ENCODE peak calls at places on chromosome 15, in nine cellular contexts. J is heart left ventricle; A is hepatocyte; U is B cell; R is CD8-positive, alpha-beta T cell; S is WTC11; Q is adrenal gland; Z is cardiac muscle cell; N is kidney epithelial cell. M is an unnamed sample.

GRCh38 chr15:73608475-73608874 is 24.7 kb downstream of the NPTN start:
- DNase-seq in Q (no peak), U (no peak), S (no peak), R (no peak), J (no peak), Z (no peak), N (no peak), A (no peak), M (no peak)

GRCh38 chr15:40310001-40310959 is 2.5 kb upstream of the PLCB2 start:
- DNase-seq in S (peak; percentile 85), A (peak; percentile 63), Q (peak; percentile 64), N (no peak), J (peak; percentile 75), R (peak; percentile 80), Z (peak; percentile 82), U (peak; percentile 56), M (peak; percentile 36)

GRCh38 chr15:101451192-101451799 is 38.2 kb downstream of the PCSK6 start:
- DNase-seq in A (peak; percentile 64), Z (peak; percentile 10), Q (peak; percentile 85), R (no peak), J (peak; percentile 87), N (no peak), S (no peak), U (no peak), M (no peak)

GRCh38 chr15:62240121-62240520 is 75.0 kb upstream of the C2CD4B start:
- DNase-seq in Z (no peak), A (no peak), N (no peak), S (no peak), U (no peak), R (no peak), Q (no peak), J (no peak), M (no peak)

GRCh38 chr15:99755692-99756409 is 22.6 kb upstream of the LYSMD4 start:
- DNase-seq in N (peak; percentile 37), S (peak; percentile 28), J (peak; percentile 55), R (peak; percentile 61), Z (peak; percentile 82), A (peak; percentile 83), Q (peak; percentile 62), U (peak; percentile 66), M (no peak)

GRCh38 chr15:100096700-100097099 is 245.1 kb downstream of the ADAMTS17 start:
- DNase-seq in Z (no peak), J (no peak), U (no peak), Q (no peak), S (no peak), A (no peak), R (no peak), N (no peak), M (no peak)

GRCh38 chr15:31147943-31148621 is 46.6 kb upstream of the TRPM1 start:
- DNase-seq in A (no peak), Z (no peak), U (no peak), S (no peak), J (no peak), R (no peak), Q (no peak), N (no peak), M (no peak)

GRCh38 chr15:95839367-95839782 is 491.1 kb upstream of the NR2F2 start:
- DNase-seq in Z (no peak), N (no peak), J (no peak), A (no peak), S (no peak), U (no peak), Q (no peak), R (no peak), M (no peak)

GRCh38 chr15:48250640-48251076 is 44.6 kb downstream of the SLC12A1 start:
- DNase-seq in U (peak; percentile 17), N (peak; percentile 26), R (no peak), Z (peak; percentile 67), A (peak; percentile 67), S (peak; percentile 28), Q (peak; percentile 55), J (peak; percentile 31), M (no peak)
- TF ChIP-seq CTCF in U (peak; percentile 53), N (peak; percentile 60), R (peak; percentile 29), Z (peak; percentile 66), A (peak; percentile 61), S (peak; percentile 3), Q (peak; percentile 57), J (peak; percentile 21), M (no peak)

GRCh38 chr15:33730815-33731214 is 237.5 kb upstream of the CHRM5 start:
- DNase-seq in Q (no peak), J (no peak), R (no peak), A (no peak), U (no peak), Z (no peak), S (no peak), N (no peak), M (no peak)

GRCh38 chr15:33735143-33735542 is 233.2 kb upstream of the CHRM5 start:
- DNase-seq in J (no peak), R (no peak), U (no peak), S (no peak), A (no peak), N (no peak), Z (no peak), Q (no peak), M (no peak)

GRCh38 chr15:33724321-33725036 is 243.8 kb upstream of the CHRM5 start:
- DNase-seq in Q (no peak), U (no peak), S (no peak), N (no peak), A (no peak), Z (peak; percentile 17), R (no peak), J (no peak), M (no peak)

GRCh38 chr15:33729648-33730047 is 238.6 kb upstream of the CHRM5 start:
- DNase-seq in J (no peak), N (no peak), R (no peak), Q (no peak), Z (peak; percentile 25), S (no peak), U (no peak), A (peak; percentile 41), M (no peak)
- TF ChIP-seq CTCF in J (no peak), N (peak; percentile 53), R (no peak), Q (no peak), Z (no peak), S (no peak), U (no peak), A (peak; percentile 48), M (no peak)

GRCh38 chr15:46617507-46617906 is 982.7 kb downstream of the SQOR start:
- DNase-seq in Q (no peak), A (no peak), U (no peak), N (no peak), S (no peak), R (no peak), J (no peak), Z (no peak), M (no peak)
- TF ChIP-seq CTCF in Q (no peak), A (no peak), U (no peak), N (no peak), S (no peak), R (no peak), J (no peak), Z (no peak), M (no peak)

GRCh38 chr15:66287461-66288055 is 5.8 kb upstream of the DIS3L start:
- DNase-seq in Q (no peak), J (no peak), Z (peak; percentile 26), U (peak; percentile 28), A (no peak), R (no peak), N (no peak), S (no peak), M (no peak)
- TF ChIP-seq CTCF in Q (peak; percentile 72), J (peak; percentile 35), Z (peak; percentile 47), U (peak; percentile 85), A (peak; percentile 56), R (peak; percentile 96), N (peak; percentile 46), S (peak; percentile 51), M (peak; percentile 83)

GRCh38 chr15:92149029-92149428 is 244.7 kb upstream of the ST8SIA2 start:
- DNase-seq in J (no peak), S (no peak), A (no peak), R (no peak), Z (no peak), Q (no peak), N (no peak), U (no peak), M (no peak)
- TF ChIP-seq CTCF in J (no peak), S (no peak), A (no peak), R (no peak), Z (no peak), Q (no peak), N (no peak), U (no peak), M (no peak)

GRCh38 chr15:88326924-88327323 is 70.4 kb upstream of the NTRK3 start:
- DNase-seq in S (no peak), J (no peak), Q (no peak), U (no peak), Z (no peak), N (no peak), R (no peak), A (no peak), M (no peak)

GRCh38 chr15:88334436-88334835 is 77.9 kb upstream of the NTRK3 start:
- DNase-seq in Q (no peak), S (no peak), Z (no peak), A (no peak), U (no peak), N (no peak), J (no peak), R (no peak), M (no peak)

GRCh38 chr15:88335074-88335473 is 78.5 kb upstream of the NTRK3 start:
- DNase-seq in Z (no peak), R (no peak), N (no peak), S (no peak), J (no peak), U (no peak), Q (no peak), A (no peak), M (no peak)

DNA sequence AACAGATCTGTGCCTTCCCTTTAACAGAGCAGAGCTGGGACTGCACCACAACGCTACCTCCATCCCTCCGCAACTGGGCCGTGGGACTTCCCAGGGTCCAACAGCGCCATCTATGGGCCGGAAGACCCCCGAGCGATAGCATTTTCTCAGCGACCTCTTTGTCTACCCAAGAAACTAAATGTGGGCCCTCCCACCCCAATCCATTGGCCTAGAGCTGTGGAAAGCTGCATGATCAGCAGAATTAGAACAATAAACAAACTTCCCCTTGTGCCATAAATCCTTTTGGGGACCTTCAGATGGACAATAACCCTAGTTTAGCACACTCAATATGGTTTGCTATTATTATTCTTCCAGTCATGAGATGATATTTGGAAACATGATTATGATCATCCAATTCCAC is 74.8 kb upstream of the NTRK3 start:
- DNase-seq in Z (peak; percentile 85), Q (peak; percentile 22), N (no peak), R (no peak), A (peak; percentile 75), U (no peak), J (no peak), S (peak; percentile 91), M (no peak)
- TF ChIP-seq CTCF in Z (peak; percentile 52), Q (peak; percentile 30), N (peak; percentile 58), R (peak; percentile 34), A (peak; percentile 56), U (peak; percentile 57), J (no peak), S (peak; percentile 77), M (peak; percentile 37)

GRCh38 chr15:55434989-55435825 is 26.9 kb downstream of the PIERCE2 start:
- DNase-seq in Q (no peak), J (no peak), A (peak; percentile 70), S (no peak), R (no peak), Z (peak; percentile 59), U (peak; percentile 20), N (peak; percentile 2), M (no peak)
- TF ChIP-seq CTCF in Q (peak; percentile 57), J (no peak), A (peak; percentile 64), S (no peak), R (peak; percentile 64), Z (peak; percentile 69), U (peak; percentile 69), N (peak; percentile 57), M (peak; percentile 52)

GRCh38 chr15:70017025-70017424 is 80.7 kb downstream of the TLE3 start:
- DNase-seq in J (no peak), Z (no peak), U (no peak), N (no peak), S (no peak), Q (no peak), A (no peak), R (no peak), M (no peak)
- TF ChIP-seq CTCF in J (no peak), Z (no peak), U (no peak), N (no peak), S (no peak), Q (no peak), A (no peak), R (no peak), M (no peak)

M was measured in natural killer cell.